ENCODE peak calls at places on chromosome 18, in four cellular contexts. B is IMR-90, G is neural progenitor cell, U is cardiac muscle cell. H is an unnamed sample.

GRCh38 chr18:36519358-36519757 is 221.8 kb downstream of the FHOD3 start:
- DNase-seq in B (peak), G (no peak), U (no peak), H (no peak)

GRCh38 chr18:74493689-74494088 is 2.5 kb upstream of the CNDP2 start:
- DNase-seq in B (peak), G (peak), U (peak), H (peak)

GRCh38 chr18:36075862-36076587 is 8.7 kb upstream of the RPRD1A start:
- DNase-seq in B (peak), G (no peak), U (no peak), H (no peak)

GRCh38 chr18:41504316-41504715 is 450.7 kb upstream of the PIK3C3 start:
- DNase-seq in B (no peak), G (no peak), U (no peak), H (no peak)

GRCh38 chr18:2920027-2920426 is 73.2 kb downstream of the EMILIN2 start:
- DNase-seq in B (no peak), G (no peak), U (no peak), H (no peak)

GRCh38 chr18:51430538-51430937 is 233.1 kb upstream of the MEX3C start:
- DNase-seq in B (no peak), G (no peak), U (no peak), H (no peak)

GRCh38 chr18:41145526-41145925 is 809.5 kb upstream of the PIK3C3 start:
- DNase-seq in B (no peak), G (no peak), U (no peak), H (no peak)

GRCh38 chr18:11955299-11956029 is 25.8 kb upstream of the IMPA2 start:
- DNase-seq in B (peak), G (no peak), U (no peak), H (no peak)

GRCh38 chr18:64791211-64791610 is 642.3 kb upstream of the LINC00305 start:
- DNase-seq in B (no peak), G (no peak), U (no peak), H (no peak)

GRCh38 chr18:63339920-63340484 is 20.4 kb upstream of the BCL2 start:
- DNase-seq in B (peak), G (peak), U (peak), H (peak)

GRCh38 chr18:54444309-54444914 is 86.7 kb downstream of the C18orf54 start:
- DNase-seq in B (peak), G (peak), U (peak), H (peak)

GRCh38 chr18:8841781-8842485 is 136.6 kb downstream of the MTCL1 start:
- DNase-seq in B (peak), G (no peak), U (no peak), H (no peak)

GRCh38 chr18:59150236-59150635 is 10.6 kb downstream of the SEC11C start:
- DNase-seq in B (no peak), G (no peak), U (no peak), H (peak)

GRCh38 chr18:34600118-34600517 is 110.0 kb upstream of the DTNA start:
- DNase-seq in B (peak), G (no peak), U (no peak), H (no peak)

GRCh38 chr18:47618758-47619157 is 311.7 kb downstream of the SMAD2 start:
- DNase-seq in B (no peak), G (no peak), U (no peak), H (no peak)

GRCh38 chr18:213505-213904 is 54.3 kb downstream of the THOC1 start:
- DNase-seq in B (no peak), G (no peak), U (no peak), H (no peak)

GRCh38 chr18:36372902-36373301 is 75.4 kb downstream of the FHOD3 start:
- DNase-seq in B (peak), G (no peak), U (no peak), H (no peak)

GRCh38 chr18:70181015-70181414 is 24.5 kb downstream of the RTTN start:
- DNase-seq in B (peak), G (no peak), U (no peak), H (no peak)

GRCh38 chr18:5603153-5603552 is 59.4 kb upstream of the EPB41L3 start:
- DNase-seq in B (no peak), G (no peak), U (no peak), H (no peak)

GRCh38 chr18:61187971-61188370 is 145.3 kb upstream of the CDH20 start:
- DNase-seq in B (no peak), G (no peak), U (no peak), H (no peak)

GRCh38 chr18:47930844-47931706 is 616 bp upstream of the SMAD2 start:
- DNase-seq in B (peak), G (peak), U (peak), H (peak)

GRCh38 chr18:68233043-68233442 is 481.9 kb downstream of the TMX3 start:
- DNase-seq in B (no peak), G (no peak), U (no peak), H (no peak)

GRCh38 chr18:26655010-26655613 is 106.8 kb upstream of the KCTD1 start:
- DNase-seq in B (no peak), G (no peak), U (no peak), H (peak)
- H3K4me3 ChIP-seq in B (no peak), G (peak), U (peak), H (no peak)

GRCh38 chr18:77141401-77142118 is 9.0 kb upstream of the MBP start:
- DNase-seq in B (no peak), G (no peak), U (no peak), H (no peak)
- TF ChIP-seq CTCF in B (peak), G (peak), U (no peak), H (peak)

GRCh38 chr18:79305976-79306375 is 89.8 kb upstream of the NFATC1 start:
- DNase-seq in B (no peak), G (no peak), U (no peak), H (no peak)
- H3K4me3 ChIP-seq in B (no peak), G (no peak), U (no peak), H (no peak)

GRCh38 chr18:24543408-24544140 is 83.1 kb downstream of the HRH4 start:
- DNase-seq in B (no peak), G (no peak), U (no peak), H (no peak)

GRCh38 chr18:24544949-24545348 is 84.5 kb downstream of the HRH4 start:
- DNase-seq in B (no peak), G (no peak), U (no peak), H (no peak)

GRCh38 chr18:24540896-24541295 is 80.5 kb downstream of the HRH4 start:
- DNase-seq in B (no peak), G (no peak), U (no peak), H (no peak)

GRCh38 chr18:24546304-24546703 is 85.9 kb downstream of the HRH4 start:
- DNase-seq in B (no peak), G (no peak), U (no peak), H (no peak)

DNA sequence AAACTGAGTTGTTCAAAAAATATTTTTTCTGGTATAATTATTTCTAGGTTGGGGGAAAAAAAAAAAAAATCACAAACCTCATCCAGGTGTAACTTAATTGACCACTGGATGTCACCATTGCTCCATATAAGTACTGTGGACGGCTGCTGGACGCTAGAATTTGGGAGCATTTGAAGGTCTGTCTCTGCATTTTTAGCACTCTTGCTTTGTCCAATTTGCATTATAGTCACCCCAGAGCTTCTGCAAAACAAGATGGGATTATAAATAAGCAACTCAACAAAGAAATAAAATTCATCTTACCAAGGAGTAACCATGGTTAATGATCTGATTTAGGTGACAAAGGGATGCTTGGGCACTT is 83.7 kb downstream of the HRH4 start:
- DNase-seq in B (peak), G (peak), U (peak), H (no peak)
- TF ChIP-seq CTCF in B (peak), G (peak), U (peak), H (peak)

DNA sequence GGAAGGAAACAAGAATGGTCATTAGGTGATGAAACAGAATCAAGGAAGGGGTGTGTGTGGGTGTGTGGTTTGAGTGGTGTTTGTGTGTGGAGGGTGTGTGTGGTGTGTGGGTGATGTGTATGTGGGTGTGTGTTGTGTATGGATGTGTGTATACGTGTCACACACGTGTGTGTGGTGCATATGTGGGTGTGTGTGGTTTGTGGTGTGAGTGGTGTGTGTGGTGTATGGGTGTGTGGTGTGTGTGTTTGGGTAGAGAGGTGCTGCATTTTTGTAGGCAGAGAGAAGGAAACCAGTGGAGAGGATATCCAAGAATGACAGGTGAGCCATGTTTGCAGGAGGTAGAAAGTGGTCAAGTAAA is 1.1 kb upstream of the CEP192 start:
- DNase-seq in B (no peak), G (no peak), U (no peak), H (peak)
- H3K4me3 ChIP-seq in B (no peak), G (peak), U (peak), H (peak)